ENCODE peak calls at places on chromosomes 13 and 19, in seven cellular contexts. I is SJCRH30, X is activated T-cell treated with anti-CD3 and anti-CD28 coated beads for 1 hour, L is GM10248, H is AG10803, C is HFF-Myc, R is C1 segment of cervical spinal cord. O is an unnamed sample.

GRCh38 chr19:50510700-50511068 is 307 bp downstream of the JOSD2 start:
- DNase-seq in H (no peak), L (no peak), I (no peak), R (no peak), C (no peak), X (no peak), O (peak)

GRCh38 chr13:113083022-113083373 is 22.6 kb upstream of the F7 start:
- DNase-seq in C (no peak), I (no peak), R (no peak), H (no peak), X (no peak), L (no peak), O (no peak)

GRCh38 chr19:47369923-47370625 is 21.0 kb downstream of the DHX34 start:
- DNase-seq in H (peak), I (peak), C (no peak), R (no peak), X (no peak), L (no peak), O (no peak)

GRCh38 chr13:26308836-26309235 is 54.9 kb downstream of the CDK8 start:
- DNase-seq in I (no peak), R (no peak), C (no peak), H (no peak), X (no peak), L (no peak), O (no peak)

GRCh38 chr19:6288737-6289136 is 9.0 kb upstream of the MLLT1 start:
- DNase-seq in H (no peak), L (no peak), C (no peak), R (no peak), X (no peak), I (no peak), O (no peak)

GRCh38 chr19:1041835-1042685 is 2.2 kb downstream of the ABCA7 start:
- DNase-seq in H (no peak), X (no peak), R (no peak), C (no peak), I (peak), L (no peak), O (no peak)

GRCh38 chr13:33865945-33866344 is 48.0 kb downstream of the RFC3 start:
- DNase-seq in R (no peak), C (no peak), I (no peak), L (peak), H (no peak), X (no peak), O (no peak)

GRCh38 chr13:43054803-43055802 is 31.7 kb downstream of the DNAJC15 start:
- DNase-seq in I (peak), H (peak), C (peak), X (no peak), R (no peak), L (no peak), O (peak)

GRCh38 chr19:33373701-33374405 is at the start of gene CEBPG:
- DNase-seq in R (no peak), H (peak), X (peak), C (no peak), I (peak), L (peak), O (peak)

GRCh38 chr19:44644391-44645016 is 794 bp downstream of the PVR start:
- DNase-seq in L (no peak), R (no peak), I (peak), C (no peak), H (no peak), X (no peak), O (peak)

GRCh38 chr13:73025212-73026012 is 33.4 kb upstream of the KLF5 start:
- DNase-seq in H (peak), I (no peak), R (no peak), C (no peak), X (no peak), L (no peak), O (peak)

GRCh38 chr19:16467581-16467980 is 4.2 kb downstream of the EPS15L1 start:
- DNase-seq in L (no peak), H (no peak), C (no peak), I (no peak), R (no peak), X (no peak), O (no peak)

GRCh38 chr19:13093407-13094284 is 9.0 kb downstream of the LYL1 start:
- DNase-seq in H (peak), X (peak), L (peak), C (peak), R (peak), I (peak), O (peak)

O was measured in PC-9.